ENCODE peak calls at places on chromosomes 1 and 21, in eight cellular contexts. One of them, this sample, is unnamed.

GRCh38 chr1:57279909-57280666 is 143.8 kb downstream of the DAB1 start:
- DNase-seq in C1 segment of cervical spinal cord: no peak
- DNase-seq in caudate nucleus: no peak
- DNase-seq in CD4-positive, alpha-beta T cell: no peak
- DNase-seq in MCF 10A: peak
- DNase-seq in HEK293T: no peak
- DNase-seq in SK-N-SH: no peak
- DNase-seq in activated B cell treated with CpG ODN at 0.5 μM for 24 hours: no peak
- DNase-seq in this sample: peak

GRCh38 chr1:172322219-172323061 is 98.0 kb upstream of the C1orf105 start:
- DNase-seq in HEK293T: peak
- DNase-seq in MCF 10A: peak
- DNase-seq in activated B cell treated with CpG ODN at 0.5 μM for 24 hours: no peak
- DNase-seq in C1 segment of cervical spinal cord: no peak
- DNase-seq in CD4-positive, alpha-beta T cell: no peak
- DNase-seq in SK-N-SH: peak
- DNase-seq in caudate nucleus: no peak
- DNase-seq in this sample: no peak

GRCh38 chr1:155005076-155005971 is 2.7 kb downstream of the ZBTB7B start:
- DNase-seq in MCF 10A: peak
- DNase-seq in activated B cell treated with CpG ODN at 0.5 μM for 24 hours: no peak
- DNase-seq in caudate nucleus: no peak
- DNase-seq in HEK293T: no peak
- DNase-seq in CD4-positive, alpha-beta T cell: no peak
- DNase-seq in C1 segment of cervical spinal cord: peak
- DNase-seq in SK-N-SH: no peak
- DNase-seq in this sample: no peak

GRCh38 chr21:37153193-37153934 is 80.3 kb downstream of the TTC3 start:
- DNase-seq in SK-N-SH: no peak
- DNase-seq in C1 segment of cervical spinal cord: no peak
- DNase-seq in MCF 10A: peak
- DNase-seq in HEK293T: no peak
- DNase-seq in caudate nucleus: no peak
- DNase-seq in activated B cell treated with CpG ODN at 0.5 μM for 24 hours: no peak
- DNase-seq in CD4-positive, alpha-beta T cell: no peak
- DNase-seq in this sample: no peak

GRCh38 chr21:41459884-41460534 is 34.0 kb downstream of the MX1 start:
- DNase-seq in HEK293T: no peak
- DNase-seq in C1 segment of cervical spinal cord: no peak
- DNase-seq in SK-N-SH: no peak
- DNase-seq in CD4-positive, alpha-beta T cell: no peak
- DNase-seq in activated B cell treated with CpG ODN at 0.5 μM for 24 hours: no peak
- DNase-seq in caudate nucleus: no peak
- DNase-seq in MCF 10A: no peak
- DNase-seq in this sample: no peak

GRCh38 chr1:68600049-68600661 is 103.3 kb upstream of the DEPDC1 start:
- DNase-seq in MCF 10A: peak
- DNase-seq in CD4-positive, alpha-beta T cell: no peak
- DNase-seq in HEK293T: peak
- DNase-seq in caudate nucleus: no peak
- DNase-seq in SK-N-SH: peak
- DNase-seq in C1 segment of cervical spinal cord: no peak
- DNase-seq in activated B cell treated with CpG ODN at 0.5 μM for 24 hours: no peak
- DNase-seq in this sample: no peak

GRCh38 chr1:156804026-156804425 is 12.6 kb downstream of the SH2D2A start:
- DNase-seq in CD4-positive, alpha-beta T cell: no peak
- DNase-seq in HEK293T: no peak
- DNase-seq in C1 segment of cervical spinal cord: no peak
- DNase-seq in caudate nucleus: no peak
- DNase-seq in MCF 10A: no peak
- DNase-seq in activated B cell treated with CpG ODN at 0.5 μM for 24 hours: no peak
- DNase-seq in SK-N-SH: no peak
- DNase-seq in this sample: no peak

GRCh38 chr1:225468270-225469020 is 40.6 kb upstream of the LBR start:
- DNase-seq in MCF 10A: no peak
- DNase-seq in SK-N-SH: no peak
- DNase-seq in CD4-positive, alpha-beta T cell: no peak
- DNase-seq in HEK293T: no peak
- DNase-seq in C1 segment of cervical spinal cord: no peak
- DNase-seq in activated B cell treated with CpG ODN at 0.5 μM for 24 hours: no peak
- DNase-seq in caudate nucleus: no peak
- DNase-seq in this sample: no peak

GRCh38 chr1:154768456-154769125 is 101.5 kb downstream of the KCNN3 start:
- DNase-seq in CD4-positive, alpha-beta T cell: no peak
- DNase-seq in caudate nucleus: no peak
- DNase-seq in HEK293T: no peak
- DNase-seq in MCF 10A: no peak
- DNase-seq in C1 segment of cervical spinal cord: no peak
- DNase-seq in activated B cell treated with CpG ODN at 0.5 μM for 24 hours: no peak
- DNase-seq in SK-N-SH: no peak
- DNase-seq in this sample: no peak

GRCh38 chr21:35095859-35096291 is 46.8 kb upstream of the RUNX1 start:
- DNase-seq in caudate nucleus: no peak
- DNase-seq in HEK293T: no peak
- DNase-seq in MCF 10A: peak
- DNase-seq in C1 segment of cervical spinal cord: no peak
- DNase-seq in CD4-positive, alpha-beta T cell: no peak
- DNase-seq in activated B cell treated with CpG ODN at 0.5 μM for 24 hours: no peak
- DNase-seq in SK-N-SH: no peak
- DNase-seq in this sample: no peak

GRCh38 chr21:36999131-36999898 is 7.2 kb upstream of the RIPPLY3 start:
- DNase-seq in activated B cell treated with CpG ODN at 0.5 μM for 24 hours: no peak
- DNase-seq in SK-N-SH: no peak
- DNase-seq in MCF 10A: no peak
- DNase-seq in CD4-positive, alpha-beta T cell: no peak
- DNase-seq in caudate nucleus: no peak
- DNase-seq in C1 segment of cervical spinal cord: no peak
- DNase-seq in HEK293T: no peak
- DNase-seq in this sample: no peak

GRCh38 chr1:160630523-160631087 is 16.2 kb downstream of the SLAMF1 start:
- DNase-seq in MCF 10A: no peak
- DNase-seq in HEK293T: no peak
- DNase-seq in C1 segment of cervical spinal cord: no peak
- DNase-seq in SK-N-SH: no peak
- DNase-seq in caudate nucleus: no peak
- DNase-seq in CD4-positive, alpha-beta T cell: no peak
- DNase-seq in activated B cell treated with CpG ODN at 0.5 μM for 24 hours: no peak
- DNase-seq in this sample: no peak

GRCh38 chr1:62210960-62211359 is 16.3 kb downstream of the L1TD1 start:
- DNase-seq in HEK293T: no peak
- DNase-seq in activated B cell treated with CpG ODN at 0.5 μM for 24 hours: no peak
- DNase-seq in CD4-positive, alpha-beta T cell: no peak
- DNase-seq in SK-N-SH: no peak
- DNase-seq in caudate nucleus: no peak
- DNase-seq in C1 segment of cervical spinal cord: no peak
- DNase-seq in MCF 10A: peak
- DNase-seq in this sample: no peak

GRCh38 chr1:247118946-247119446 is 14.8 kb upstream of the ZNF669 start:
- DNase-seq in HEK293T: peak
- DNase-seq in activated B cell treated with CpG ODN at 0.5 μM for 24 hours: no peak
- DNase-seq in SK-N-SH: peak
- DNase-seq in caudate nucleus: no peak
- DNase-seq in C1 segment of cervical spinal cord: no peak
- DNase-seq in CD4-positive, alpha-beta T cell: no peak
- DNase-seq in MCF 10A: peak
- DNase-seq in this sample: peak

GRCh38 chr1:181185461-181185860 is 97.0 kb downstream of the IER5 start:
- DNase-seq in C1 segment of cervical spinal cord: no peak
- DNase-seq in activated B cell treated with CpG ODN at 0.5 μM for 24 hours: no peak
- DNase-seq in CD4-positive, alpha-beta T cell: no peak
- DNase-seq in caudate nucleus: no peak
- DNase-seq in MCF 10A: no peak
- DNase-seq in SK-N-SH: no peak
- DNase-seq in HEK293T: no peak
- DNase-seq in this sample: no peak

GRCh38 chr1:209929751-209930150 is 8.3 kb upstream of the SYT14 start:
- DNase-seq in CD4-positive, alpha-beta T cell: no peak
- DNase-seq in C1 segment of cervical spinal cord: no peak
- DNase-seq in HEK293T: no peak
- DNase-seq in SK-N-SH: peak
- DNase-seq in MCF 10A: no peak
- DNase-seq in activated B cell treated with CpG ODN at 0.5 μM for 24 hours: no peak
- DNase-seq in caudate nucleus: no peak
- DNase-seq in this sample: no peak

GRCh38 chr1:245611251-245611650 is 456.5 kb downstream of the KIF26B start:
- DNase-seq in SK-N-SH: no peak
- DNase-seq in MCF 10A: no peak
- DNase-seq in CD4-positive, alpha-beta T cell: no peak
- DNase-seq in C1 segment of cervical spinal cord: no peak
- DNase-seq in HEK293T: no peak
- DNase-seq in caudate nucleus: no peak
- DNase-seq in activated B cell treated with CpG ODN at 0.5 μM for 24 hours: no peak
- DNase-seq in this sample: no peak

GRCh38 chr1:74246266-74246665 is 11.1 kb downstream of the TNNI3K start:
- DNase-seq in CD4-positive, alpha-beta T cell: no peak
- DNase-seq in HEK293T: no peak
- DNase-seq in activated B cell treated with CpG ODN at 0.5 μM for 24 hours: no peak
- DNase-seq in SK-N-SH: no peak
- DNase-seq in C1 segment of cervical spinal cord: no peak
- DNase-seq in MCF 10A: no peak
- DNase-seq in caudate nucleus: no peak
- DNase-seq in this sample: no peak

GRCh38 chr1:21575351-21575942 is 66.2 kb downstream of the ALPL start:
- DNase-seq in activated B cell treated with CpG ODN at 0.5 μM for 24 hours: no peak
- DNase-seq in MCF 10A: no peak
- DNase-seq in caudate nucleus: no peak
- DNase-seq in C1 segment of cervical spinal cord: no peak
- DNase-seq in HEK293T: no peak
- DNase-seq in CD4-positive, alpha-beta T cell: no peak
- DNase-seq in SK-N-SH: no peak
- DNase-seq in this sample: no peak

GRCh38 chr1:54355931-54356679 is 50.1 kb downstream of the SSBP3 start:
- DNase-seq in activated B cell treated with CpG ODN at 0.5 μM for 24 hours: no peak
- DNase-seq in HEK293T: no peak
- DNase-seq in MCF 10A: no peak
- DNase-seq in C1 segment of cervical spinal cord: no peak
- DNase-seq in caudate nucleus: no peak
- DNase-seq in CD4-positive, alpha-beta T cell: no peak
- DNase-seq in SK-N-SH: peak
- DNase-seq in this sample: peak

GRCh38 chr21:44423941-44424607 is 31.2 kb upstream of the LRRC3 start:
- DNase-seq in CD4-positive, alpha-beta T cell: no peak
- DNase-seq in HEK293T: no peak
- DNase-seq in C1 segment of cervical spinal cord: no peak
- DNase-seq in MCF 10A: no peak
- DNase-seq in caudate nucleus: no peak
- DNase-seq in activated B cell treated with CpG ODN at 0.5 μM for 24 hours: no peak
- DNase-seq in SK-N-SH: no peak
- DNase-seq in this sample: no peak

GRCh38 chr1:96306809-96307208 is 414.8 kb upstream of the PTBP2 start:
- DNase-seq in SK-N-SH: no peak
- DNase-seq in MCF 10A: peak
- DNase-seq in HEK293T: no peak
- DNase-seq in C1 segment of cervical spinal cord: no peak
- DNase-seq in caudate nucleus: no peak
- DNase-seq in activated B cell treated with CpG ODN at 0.5 μM for 24 hours: no peak
- DNase-seq in CD4-positive, alpha-beta T cell: no peak
- DNase-seq in this sample: no peak

GRCh38 chr1:153586347-153586746 is 20.7 kb upstream of the S100A2 start:
- DNase-seq in C1 segment of cervical spinal cord: no peak
- DNase-seq in caudate nucleus: no peak
- DNase-seq in MCF 10A: no peak
- DNase-seq in activated B cell treated with CpG ODN at 0.5 μM for 24 hours: no peak
- DNase-seq in HEK293T: no peak
- DNase-seq in SK-N-SH: no peak
- DNase-seq in CD4-positive, alpha-beta T cell: no peak
- DNase-seq in this sample: no peak

GRCh38 chr1:45011837-45012638 is at the start of gene UROD:
- DNase-seq in CD4-positive, alpha-beta T cell: peak
- DNase-seq in MCF 10A: peak
- DNase-seq in caudate nucleus: peak
- DNase-seq in HEK293T: peak
- DNase-seq in SK-N-SH: peak
- DNase-seq in activated B cell treated with CpG ODN at 0.5 μM for 24 hours: peak
- DNase-seq in C1 segment of cervical spinal cord: peak
- DNase-seq in this sample: peak

GRCh38 chr1:72009170-72009569 is 273.2 kb downstream of the NEGR1 start:
- DNase-seq in HEK293T: no peak
- DNase-seq in caudate nucleus: no peak
- DNase-seq in MCF 10A: no peak
- DNase-seq in C1 segment of cervical spinal cord: no peak
- DNase-seq in activated B cell treated with CpG ODN at 0.5 μM for 24 hours: no peak
- DNase-seq in SK-N-SH: no peak
- DNase-seq in CD4-positive, alpha-beta T cell: no peak
- DNase-seq in this sample: no peak

GRCh38 chr1:227709451-227709850 is 25.7 kb downstream of the JMJD4 start:
- DNase-seq in activated B cell treated with CpG ODN at 0.5 μM for 24 hours: no peak
- DNase-seq in HEK293T: no peak
- DNase-seq in caudate nucleus: no peak
- DNase-seq in SK-N-SH: no peak
- DNase-seq in MCF 10A: no peak
- DNase-seq in C1 segment of cervical spinal cord: no peak
- DNase-seq in CD4-positive, alpha-beta T cell: no peak
- DNase-seq in this sample: no peak

GRCh38 chr21:35019631-35020032 is 29.5 kb downstream of the RUNX1 start:
- DNase-seq in activated B cell treated with CpG ODN at 0.5 μM for 24 hours: no peak
- DNase-seq in SK-N-SH: no peak
- DNase-seq in CD4-positive, alpha-beta T cell: no peak
- DNase-seq in MCF 10A: no peak
- DNase-seq in HEK293T: no peak
- DNase-seq in C1 segment of cervical spinal cord: no peak
- DNase-seq in caudate nucleus: no peak
- DNase-seq in this sample: peak

GRCh38 chr1:54839824-54840223 is 38.7 kb upstream of the TTC22 start:
- DNase-seq in SK-N-SH: no peak
- DNase-seq in C1 segment of cervical spinal cord: no peak
- DNase-seq in activated B cell treated with CpG ODN at 0.5 μM for 24 hours: no peak
- DNase-seq in HEK293T: no peak
- DNase-seq in CD4-positive, alpha-beta T cell: no peak
- DNase-seq in caudate nucleus: no peak
- DNase-seq in MCF 10A: no peak
- DNase-seq in this sample: no peak

GRCh38 chr1:61504840-61505239 is 220.1 kb downstream of the TM2D1 start:
- DNase-seq in SK-N-SH: no peak
- DNase-seq in HEK293T: peak
- DNase-seq in caudate nucleus: no peak
- DNase-seq in CD4-positive, alpha-beta T cell: no peak
- DNase-seq in activated B cell treated with CpG ODN at 0.5 μM for 24 hours: no peak
- DNase-seq in MCF 10A: peak
- DNase-seq in C1 segment of cervical spinal cord: no peak
- DNase-seq in this sample: no peak

GRCh38 chr1:46133181-46133658 is 791 bp upstream of the PIK3R3 start:
- DNase-seq in caudate nucleus: no peak
- DNase-seq in SK-N-SH: peak
- DNase-seq in CD4-positive, alpha-beta T cell: no peak
- DNase-seq in MCF 10A: no peak
- DNase-seq in activated B cell treated with CpG ODN at 0.5 μM for 24 hours: no peak
- DNase-seq in HEK293T: no peak
- DNase-seq in C1 segment of cervical spinal cord: peak
- DNase-seq in this sample: peak

GRCh38 chr1:214551052-214551435 is 358 bp downstream of the PTPN14 start:
- DNase-seq in C1 segment of cervical spinal cord: no peak
- DNase-seq in SK-N-SH: peak
- DNase-seq in CD4-positive, alpha-beta T cell: no peak
- DNase-seq in MCF 10A: no peak
- DNase-seq in HEK293T: peak
- DNase-seq in caudate nucleus: no peak
- DNase-seq in activated B cell treated with CpG ODN at 0.5 μM for 24 hours: no peak
- DNase-seq in this sample: peak

GRCh38 chr1:212355230-212355969 is 59.3 kb downstream of the PACC1 start:
- DNase-seq in SK-N-SH: no peak
- DNase-seq in HEK293T: no peak
- DNase-seq in caudate nucleus: no peak
- DNase-seq in MCF 10A: no peak
- DNase-seq in activated B cell treated with CpG ODN at 0.5 μM for 24 hours: no peak
- DNase-seq in C1 segment of cervical spinal cord: no peak
- DNase-seq in CD4-positive, alpha-beta T cell: no peak
- DNase-seq in this sample: no peak

GRCh38 chr21:34996304-34997081 is 52.6 kb downstream of the RUNX1 start:
- DNase-seq in MCF 10A: no peak
- DNase-seq in CD4-positive, alpha-beta T cell: no peak
- DNase-seq in SK-N-SH: no peak
- DNase-seq in HEK293T: no peak
- DNase-seq in C1 segment of cervical spinal cord: no peak
- DNase-seq in activated B cell treated with CpG ODN at 0.5 μM for 24 hours: no peak
- DNase-seq in caudate nucleus: no peak
- DNase-seq in this sample: no peak

GRCh38 chr1:245984390-245985155 is 522.5 kb downstream of the SMYD3 start:
- DNase-seq in activated B cell treated with CpG ODN at 0.5 μM for 24 hours: no peak
- DNase-seq in C1 segment of cervical spinal cord: no peak
- DNase-seq in MCF 10A: no peak
- DNase-seq in CD4-positive, alpha-beta T cell: no peak
- DNase-seq in HEK293T: no peak
- DNase-seq in SK-N-SH: no peak
- DNase-seq in caudate nucleus: no peak
- DNase-seq in this sample: no peak

This sample was measured in HuH-7.